ENCODE peak calls at places on chromosomes 3 and 15, in ten cellular contexts. One of them, this sample, is unnamed.

GRCh38 chr15:101675796-101676582 is 23.8 kb upstream of the TM2D3 start:
- DNase-seq in activated gamma-delta T cell treated with anti-CD3 and anti-CD28 coated beads, Interleukin-2, amount 50 U/mL, for 16 hours: no peak
- DNase-seq in LoVo: no peak
- DNase-seq in stimulated activated CD4-positive, alpha-beta T cell treated with anti-CD3 and anti-CD28 coated beads, Interleukin-2, amount 100 ng/mL, for 48 hours: no peak
- DNase-seq in hippocampal formation: peak
- DNase-seq in NAMALWA: no peak
- DNase-seq in fibroblast of the aortic adventitia: peak
- DNase-seq in neural crest cell: no peak
- DNase-seq in activated CD4-positive, alpha-beta memory T cell treated with anti-CD3 and anti-CD28 coated beads for 36 hours: peak
- DNase-seq in body of pancreas: no peak
- DNase-seq in this sample: peak

GRCh38 chr3:58071480-58071971 is 63.3 kb downstream of the FLNB start:
- DNase-seq in activated gamma-delta T cell treated with anti-CD3 and anti-CD28 coated beads, Interleukin-2, amount 50 U/mL, for 16 hours: no peak
- DNase-seq in LoVo: no peak
- DNase-seq in stimulated activated CD4-positive, alpha-beta T cell treated with anti-CD3 and anti-CD28 coated beads, Interleukin-2, amount 100 ng/mL, for 48 hours: no peak
- DNase-seq in hippocampal formation: no peak
- DNase-seq in NAMALWA: no peak
- DNase-seq in fibroblast of the aortic adventitia: no peak
- DNase-seq in neural crest cell: no peak
- DNase-seq in activated CD4-positive, alpha-beta memory T cell treated with anti-CD3 and anti-CD28 coated beads for 36 hours: no peak
- DNase-seq in body of pancreas: peak
- DNase-seq in this sample: no peak

GRCh38 chr3:60609446-60609845 is 641.8 kb downstream of the FHIT start:
- DNase-seq in activated gamma-delta T cell treated with anti-CD3 and anti-CD28 coated beads, Interleukin-2, amount 50 U/mL, for 16 hours: no peak
- DNase-seq in LoVo: no peak
- DNase-seq in stimulated activated CD4-positive, alpha-beta T cell treated with anti-CD3 and anti-CD28 coated beads, Interleukin-2, amount 100 ng/mL, for 48 hours: no peak
- DNase-seq in hippocampal formation: no peak
- DNase-seq in NAMALWA: no peak
- DNase-seq in fibroblast of the aortic adventitia: no peak
- DNase-seq in neural crest cell: no peak
- DNase-seq in activated CD4-positive, alpha-beta memory T cell treated with anti-CD3 and anti-CD28 coated beads for 36 hours: no peak
- DNase-seq in body of pancreas: no peak
- DNase-seq in this sample: no peak

GRCh38 chr3:129793356-129793755 is 100.2 kb downstream of the TMCC1 start:
- DNase-seq in activated gamma-delta T cell treated with anti-CD3 and anti-CD28 coated beads, Interleukin-2, amount 50 U/mL, for 16 hours: no peak
- DNase-seq in LoVo: no peak
- DNase-seq in stimulated activated CD4-positive, alpha-beta T cell treated with anti-CD3 and anti-CD28 coated beads, Interleukin-2, amount 100 ng/mL, for 48 hours: no peak
- DNase-seq in hippocampal formation: no peak
- DNase-seq in NAMALWA: no peak
- DNase-seq in fibroblast of the aortic adventitia: peak
- DNase-seq in neural crest cell: no peak
- DNase-seq in activated CD4-positive, alpha-beta memory T cell treated with anti-CD3 and anti-CD28 coated beads for 36 hours: no peak
- DNase-seq in body of pancreas: no peak
- DNase-seq in this sample: no peak

GRCh38 chr3:48599509-48600285 is 4.6 kb upstream of the COL7A1 start:
- DNase-seq in activated gamma-delta T cell treated with anti-CD3 and anti-CD28 coated beads, Interleukin-2, amount 50 U/mL, for 16 hours: no peak
- DNase-seq in LoVo: no peak
- DNase-seq in stimulated activated CD4-positive, alpha-beta T cell treated with anti-CD3 and anti-CD28 coated beads, Interleukin-2, amount 100 ng/mL, for 48 hours: no peak
- DNase-seq in hippocampal formation: no peak
- DNase-seq in NAMALWA: no peak
- DNase-seq in fibroblast of the aortic adventitia: no peak
- DNase-seq in neural crest cell: no peak
- DNase-seq in activated CD4-positive, alpha-beta memory T cell treated with anti-CD3 and anti-CD28 coated beads for 36 hours: no peak
- DNase-seq in body of pancreas: no peak
- DNase-seq in this sample: no peak

GRCh38 chr3:126416943-126417342 is 22.2 kb downstream of the CFAP100 start:
- DNase-seq in activated gamma-delta T cell treated with anti-CD3 and anti-CD28 coated beads, Interleukin-2, amount 50 U/mL, for 16 hours: no peak
- DNase-seq in LoVo: no peak
- DNase-seq in stimulated activated CD4-positive, alpha-beta T cell treated with anti-CD3 and anti-CD28 coated beads, Interleukin-2, amount 100 ng/mL, for 48 hours: no peak
- DNase-seq in hippocampal formation: no peak
- DNase-seq in NAMALWA: no peak
- DNase-seq in fibroblast of the aortic adventitia: no peak
- DNase-seq in neural crest cell: no peak
- DNase-seq in activated CD4-positive, alpha-beta memory T cell treated with anti-CD3 and anti-CD28 coated beads for 36 hours: no peak
- DNase-seq in body of pancreas: peak
- DNase-seq in this sample: no peak

GRCh38 chr3:42688487-42689420 is 3.4 kb downstream of the KLHL40 start:
- DNase-seq in activated gamma-delta T cell treated with anti-CD3 and anti-CD28 coated beads, Interleukin-2, amount 50 U/mL, for 16 hours: no peak
- DNase-seq in LoVo: no peak
- DNase-seq in stimulated activated CD4-positive, alpha-beta T cell treated with anti-CD3 and anti-CD28 coated beads, Interleukin-2, amount 100 ng/mL, for 48 hours: no peak
- DNase-seq in hippocampal formation: no peak
- DNase-seq in NAMALWA: no peak
- DNase-seq in fibroblast of the aortic adventitia: no peak
- DNase-seq in neural crest cell: no peak
- DNase-seq in activated CD4-positive, alpha-beta memory T cell treated with anti-CD3 and anti-CD28 coated beads for 36 hours: no peak
- DNase-seq in body of pancreas: no peak
- DNase-seq in this sample: no peak

GRCh38 chr3:128498127-128498626 is 5.2 kb upstream of the GATA2 start:
- DNase-seq in activated gamma-delta T cell treated with anti-CD3 and anti-CD28 coated beads, Interleukin-2, amount 50 U/mL, for 16 hours: no peak
- DNase-seq in LoVo: no peak
- DNase-seq in stimulated activated CD4-positive, alpha-beta T cell treated with anti-CD3 and anti-CD28 coated beads, Interleukin-2, amount 100 ng/mL, for 48 hours: no peak
- DNase-seq in hippocampal formation: no peak
- DNase-seq in NAMALWA: no peak
- DNase-seq in fibroblast of the aortic adventitia: no peak
- DNase-seq in neural crest cell: no peak
- DNase-seq in activated CD4-positive, alpha-beta memory T cell treated with anti-CD3 and anti-CD28 coated beads for 36 hours: no peak
- DNase-seq in body of pancreas: no peak
- DNase-seq in this sample: no peak

GRCh38 chr3:30945291-30945690 is 50.8 kb upstream of the GADL1 start:
- DNase-seq in activated gamma-delta T cell treated with anti-CD3 and anti-CD28 coated beads, Interleukin-2, amount 50 U/mL, for 16 hours: no peak
- DNase-seq in LoVo: no peak
- DNase-seq in stimulated activated CD4-positive, alpha-beta T cell treated with anti-CD3 and anti-CD28 coated beads, Interleukin-2, amount 100 ng/mL, for 48 hours: no peak
- DNase-seq in hippocampal formation: no peak
- DNase-seq in NAMALWA: no peak
- DNase-seq in fibroblast of the aortic adventitia: no peak
- DNase-seq in neural crest cell: no peak
- DNase-seq in activated CD4-positive, alpha-beta memory T cell treated with anti-CD3 and anti-CD28 coated beads for 36 hours: no peak
- DNase-seq in body of pancreas: no peak
- DNase-seq in this sample: no peak

This sample was measured in AG04449.